ENCODE peak calls at places on chromosomes 1 and 21, in five cellular contexts. P, L, T, K and Q are unnamed samples.

GRCh38 chr1:156172696-156173470 is 19.5 kb downstream of the SEMA4A start:
- DNase-seq in T (peak; percentile 81), K (no peak), P (no peak), L (no peak), Q (no peak)

GRCh38 chr1:109240158-109241152 is 8.9 kb upstream of the CELSR2 start:
- DNase-seq in P (peak; percentile 95), T (peak; percentile 79), L (no peak), K (peak; percentile 14), Q (peak; percentile 78)

GRCh38 chr1:23936481-23937176 is 23.0 kb upstream of the PNRC2 start:
- DNase-seq in T (peak; percentile 84), L (no peak), K (no peak), P (no peak), Q (no peak)

GRCh38 chr1:55904541-55904940 is 674.8 kb downstream of the PLPP3 start:
- DNase-seq in T (no peak), L (no peak), P (no peak), K (no peak), Q (no peak)

GRCh38 chr1:183318433-183318832 is 99.7 kb downstream of the NMNAT2 start:
- DNase-seq in L (peak; percentile 74), P (peak; percentile 74), T (peak; percentile 85), K (peak; percentile 63), Q (peak; percentile 78)

GRCh38 chr1:183702087-183702812 is 49.1 kb upstream of the APOBEC4 start:
- DNase-seq in L (no peak), P (peak; percentile 30), K (no peak), T (no peak), Q (no peak)

GRCh38 chr1:198162091-198162767 is 5.4 kb downstream of the NEK7 start:
- DNase-seq in T (no peak), K (peak; percentile 92), L (no peak), P (no peak), Q (no peak)

GRCh38 chr1:112998592-112999235 is 42.7 kb upstream of the SLC16A1 start:
- DNase-seq in T (no peak), L (peak; percentile 81), K (peak; percentile 49), P (no peak), Q (peak; percentile 45)

GRCh38 chr1:231493421-231494185 is 34.9 kb upstream of the TSNAX start:
- DNase-seq in K (peak; percentile 44), L (no peak), P (no peak), T (no peak), Q (no peak)

GRCh38 chr1:103160281-103160680 is 52.0 kb upstream of the COL11A1 start:
- DNase-seq in K (peak; percentile 98), T (no peak), L (no peak), P (no peak), Q (no peak)

GRCh38 chr1:20590313-20590777 is 1.4 kb downstream of the CDA start:
- DNase-seq in K (peak; percentile 96), L (no peak), T (no peak), P (no peak), Q (no peak)

GRCh38 chr1:15739745-15740144 is 2.6 kb upstream of the TMEM82 start:
- DNase-seq in P (no peak), T (peak; percentile 84), K (no peak), L (no peak), Q (no peak)

GRCh38 chr1:5959667-5960230 is 32.5 kb downstream of the NPHP4 start:
- DNase-seq in L (no peak), K (no peak), P (no peak), T (no peak), Q (no peak)

GRCh38 chr1:155873860-155874259 is 14.5 kb downstream of the SYT11 start:
- DNase-seq in L (peak; percentile 38), T (no peak), K (no peak), P (no peak), Q (no peak)

GRCh38 chr1:244349103-244349531 is 102.6 kb downstream of the ADSS2 start:
- DNase-seq in K (peak; percentile 51), P (peak; percentile 56), L (peak; percentile 75), T (peak; percentile 27), Q (no peak)

GRCh38 chr1:207134550-207134949 is 30.5 kb downstream of the C4BPA start:
- DNase-seq in T (no peak), P (no peak), L (no peak), K (peak; percentile 70), Q (no peak)

GRCh38 chr21:43733529-43734071 is 14.7 kb downstream of the PDXK start:
- DNase-seq in K (no peak), L (peak; percentile 46), T (no peak), P (peak; percentile 38), Q (no peak)